ENCODE peak calls at places on chromosomes 2 and 18, in ten cellular contexts. E is Kasumi-1, P is heart left ventricle, C is NCI-H1092, L is left kidney, S is cardiac septum, W is WTC11, G is progenitor cell of endocrine pancreas, A is GM12878, B is body of pancreas. R is an unnamed sample.

GRCh38 chr2:165762723-165763122 is 31.3 kb downstream of the GALNT3 start:
- DNase-seq in L (peak), B (no peak), C (no peak), E (no peak), A (no peak), G (no peak), W (no peak), P (no peak), S (no peak), R (no peak)

GRCh38 chr18:43570593-43570992 is 293.3 kb upstream of the SYT4 start:
- DNase-seq in L (no peak), G (no peak), S (no peak), P (no peak), W (no peak), A (no peak), E (no peak), C (no peak), B (no peak), R (no peak)

GRCh38 chr18:36711813-36712444 is 116.9 kb downstream of the TPGS2 start:
- DNase-seq in C (no peak), B (no peak), S (no peak), A (no peak), E (no peak), L (peak), G (no peak), P (peak), W (no peak), R (peak)

GRCh38 chr18:39724652-39725051 is 2159.1 kb upstream of the CELF4 start:
- DNase-seq in E (no peak), G (no peak), L (no peak), C (no peak), W (no peak), P (no peak), S (no peak), A (no peak), B (no peak), R (no peak)

GRCh38 chr18:396251-396555 is 104.3 kb downstream of the COLEC12 start:
- DNase-seq in S (no peak), A (no peak), L (no peak), P (no peak), E (no peak), W (no peak), B (no peak), G (no peak), C (no peak), R (no peak)

GRCh38 chr2:96789245-96789617 is 26.8 kb upstream of the CNNM3 start:
- DNase-seq in W (no peak), S (no peak), G (no peak), E (no peak), A (no peak), L (no peak), C (no peak), B (no peak), P (no peak), R (no peak)

GRCh38 chr2:166627893-166628292 is 133.8 kb upstream of the SCN7A start:
- DNase-seq in B (no peak), C (no peak), P (no peak), A (no peak), E (no peak), W (no peak), L (no peak), G (no peak), S (no peak), R (no peak)

GRCh38 chr18:79685281-79685680 is 5.7 kb downstream of the CTDP1 start:
- DNase-seq in S (no peak), E (no peak), L (no peak), W (no peak), A (no peak), P (no peak), G (no peak), B (no peak), C (no peak), R (no peak)

GRCh38 chr18:77016936-77017335 is 115.6 kb downstream of the MBP start:
- DNase-seq in A (no peak), L (no peak), E (no peak), P (no peak), S (no peak), C (no peak), B (no peak), G (no peak), W (no peak), R (no peak)

GRCh38 chr2:113276906-113277425 is 1.8 kb downstream of the PAX8 start:
- DNase-seq in S (no peak), G (no peak), P (no peak), E (no peak), A (no peak), C (no peak), L (no peak), B (no peak), W (peak), R (no peak)

GRCh38 chr18:47772374-47773248 is 157.8 kb downstream of the SMAD2 start:
- DNase-seq in G (peak), B (peak), P (no peak), C (no peak), S (no peak), L (peak), A (no peak), E (peak), W (peak), R (peak)

GRCh38 chr2:201267278-201268030 is 7.1 kb downstream of the CASP8 start:
- DNase-seq in P (no peak), E (no peak), W (no peak), C (no peak), L (no peak), A (no peak), B (no peak), G (no peak), S (no peak), R (no peak)

GRCh38 chr2:171431677-171432167 is 2.1 kb downstream of the METTL8 start:
- DNase-seq in A (no peak), P (no peak), C (no peak), W (no peak), L (no peak), S (no peak), G (no peak), E (no peak), B (no peak), R (no peak)